ENCODE peak calls at places on chromosomes 6 and 20, in seven cellular contexts. E is amniotic stem cell; Q is COR-L47; R is NCI-H2029 treated with DMSO at 0.1 percent for 48 hours; S is activated naive CD8-positive, alpha-beta T cell treated with anti-CD3 and anti-CD28 coated beads for 36 hours; G is sciatic nerve; U is DMS 273 treated with DMSO at 0.1 percent for 48 hours. L is an unnamed sample.

GRCh38 chr6:113630738-113631535 is 226.2 kb upstream of the MARCKS start:
- DNase-seq in U (no peak), G (no peak), E (peak; percentile 20), Q (no peak), S (peak; percentile 46), R (no peak), L (no peak)

GRCh38 chr20:50776122-50776795 is 18.6 kb upstream of the BCAS4 start:
- DNase-seq in R (no peak), Q (no peak), S (no peak), U (no peak), G (peak; percentile 47), E (no peak), L (no peak)

GRCh38 chr6:53795702-53796450 is 1.1 kb downstream of the LRRC1 start:
- DNase-seq in G (peak; percentile 63), E (no peak), S (peak; percentile 11), U (no peak), Q (no peak), R (no peak), L (no peak)

GRCh38 chr6:42505377-42505702 is 53.6 kb upstream of the TRERF1 start:
- DNase-seq in S (no peak), Q (no peak), E (no peak), U (no peak), G (no peak), R (no peak), L (no peak)

GRCh38 chr20:51327251-51327841 is 215.2 kb downstream of the NFATC2 start:
- DNase-seq in Q (no peak), R (no peak), E (peak; percentile 80), S (no peak), U (no peak), G (no peak), L (no peak)

GRCh38 chr20:1323830-1324597 is 4.9 kb downstream of the SDCBP2 start:
- DNase-seq in S (no peak), Q (no peak), U (no peak), G (peak; percentile 45), E (no peak), R (no peak), L (no peak)

GRCh38 chr6:41439524-41440418 is 104.4 kb downstream of the NCR2 start:
- DNase-seq in E (no peak), Q (no peak), R (no peak), G (no peak), U (peak; percentile 22), S (no peak), L (no peak)

GRCh38 chr20:56609321-56609720 is 19.8 kb upstream of the TFAP2C start:
- DNase-seq in E (no peak), S (no peak), U (no peak), G (no peak), R (no peak), Q (no peak), L (no peak)

GRCh38 chr20:19995220-19995863 is 21.8 kb upstream of the NAA20 start:
- DNase-seq in S (no peak), E (peak; percentile 32), Q (peak; percentile 40), U (peak; percentile 51), R (peak; percentile 56), G (no peak), L (peak; percentile 59)

GRCh38 chr6:25175656-25176055 is 103.5 kb upstream of the CARMIL1 start:
- DNase-seq in Q (peak; percentile 6), G (no peak), S (no peak), U (no peak), R (no peak), E (no peak), L (no peak)

GRCh38 chr20:64119681-64120341 is 12.4 kb upstream of the NPBWR2 start:
- DNase-seq in G (peak; percentile 45), S (no peak), Q (no peak), U (no peak), E (no peak), R (no peak), L (no peak)

GRCh38 chr6:124924333-124924759 is 37.9 kb upstream of the RNF217 start:
- DNase-seq in R (peak; percentile 93), E (no peak), Q (no peak), U (no peak), S (no peak), G (no peak), L (no peak)

GRCh38 chr20:13858496-13859270 is 73.9 kb downstream of the NDUFAF5 start:
- DNase-seq in S (no peak), G (no peak), R (no peak), U (no peak), E (no peak), Q (no peak), L (no peak)

GRCh38 chr6:22829070-22829469 is 259.7 kb downstream of the HDGFL1 start:
- DNase-seq in S (no peak), G (no peak), E (no peak), Q (no peak), R (peak; percentile 23), U (no peak), L (no peak)

GRCh38 chr6:150202404-150202803 is 59.6 kb downstream of the PPP1R14C start:
- DNase-seq in Q (no peak), S (no peak), E (no peak), U (no peak), G (no peak), R (no peak), L (no peak)

GRCh38 chr6:52726193-52726542 is 37.1 kb downstream of the GSTA2 start:
- DNase-seq in S (no peak), U (no peak), G (no peak), E (no peak), R (no peak), Q (no peak), L (no peak)

GRCh38 chr20:35773154-35773751 is 1.4 kb downstream of the PHF20 start:
- DNase-seq in E (no peak), R (no peak), U (no peak), S (peak; percentile 28), Q (no peak), G (no peak), L (peak; percentile 24)

GRCh38 chr6:161694995-161695394 is 421.1 kb upstream of the AGPAT4 start:
- DNase-seq in E (no peak), Q (no peak), U (peak; percentile 23), R (no peak), S (no peak), G (no peak), L (no peak)

GRCh38 chr6:111011360-111012142 is 29.7 kb downstream of the RPF2 start:
- DNase-seq in Q (peak; percentile 7), S (no peak), R (peak; percentile 67), U (peak; percentile 37), E (peak; percentile 39), G (no peak), L (no peak)

L was measured in NCI-H2227 treated with DMSO at 0.1 percent for 48 hours.